ENCODE peak calls at places on chromosomes 2 and 18, in four cellular contexts. One of them, this sample, is unnamed.

GRCh38 chr2:132462242-132462641 is 45.6 kb downstream of the GPR39 start:
- DNase-seq in kidney: no peak
- DNase-seq in IMR-90: no peak
- DNase-seq in GM23248: no peak
- DNase-seq in this sample: no peak

GRCh38 chr2:205822578-205822977 is 140.3 kb downstream of the NRP2 start:
- DNase-seq in kidney: no peak
- DNase-seq in IMR-90: peak
- DNase-seq in GM23248: peak
- DNase-seq in this sample: no peak

GRCh38 chr2:175567435-175568061 is 386.0 kb upstream of the ATP5MC3 start:
- DNase-seq in kidney: no peak
- DNase-seq in IMR-90: no peak
- DNase-seq in GM23248: no peak
- DNase-seq in this sample: peak

GRCh38 chr18:56576826-56577573 is 61.4 kb downstream of the TXNL1 start:
- DNase-seq in kidney: no peak
- DNase-seq in IMR-90: peak
- DNase-seq in GM23248: no peak
- DNase-seq in this sample: peak

GRCh38 chr2:234291765-234292204 is 205.1 kb downstream of the ARL4C start:
- DNase-seq in kidney: peak
- DNase-seq in IMR-90: peak
- DNase-seq in GM23248: peak
- DNase-seq in this sample: no peak

GRCh38 chr2:113138428-113139322 is 11.3 kb downstream of the IL1RN start:
- DNase-seq in kidney: no peak
- DNase-seq in IMR-90: peak
- DNase-seq in GM23248: peak
- DNase-seq in this sample: peak

GRCh38 chr2:10124538-10125045 is 2.1 kb downstream of the RRM2 start:
- DNase-seq in kidney: no peak
- DNase-seq in IMR-90: peak
- DNase-seq in GM23248: peak
- DNase-seq in this sample: no peak

GRCh38 chr18:43869451-43870008 is 592.2 kb upstream of the SYT4 start:
- DNase-seq in kidney: no peak
- DNase-seq in IMR-90: peak
- DNase-seq in GM23248: peak
- DNase-seq in this sample: no peak

GRCh38 chr2:232913903-232914302 is 43.8 kb downstream of the SNORC start:
- DNase-seq in kidney: no peak
- DNase-seq in IMR-90: no peak
- DNase-seq in GM23248: no peak
- DNase-seq in this sample: no peak

GRCh38 chr2:162113771-162114168 is 38.3 kb downstream of the GCG start:
- DNase-seq in kidney: no peak
- DNase-seq in IMR-90: peak
- DNase-seq in GM23248: peak
- DNase-seq in this sample: no peak

GRCh38 chr18:60982958-60983357 is 350.3 kb upstream of the CDH20 start:
- DNase-seq in kidney: no peak
- DNase-seq in IMR-90: no peak
- DNase-seq in GM23248: no peak
- DNase-seq in this sample: no peak

GRCh38 chr2:219090436-219090835 is 29.7 kb upstream of the IHH start:
- DNase-seq in kidney: no peak
- DNase-seq in IMR-90: no peak
- DNase-seq in GM23248: no peak
- DNase-seq in this sample: peak

GRCh38 chr18:48766025-48766424 is 184.7 kb downstream of the SMAD7 start:
- DNase-seq in kidney: no peak
- DNase-seq in IMR-90: peak
- DNase-seq in GM23248: no peak
- DNase-seq in this sample: no peak

GRCh38 chr2:66434679-66435548 is at the start of gene MEIS1:
- DNase-seq in kidney: peak
- DNase-seq in IMR-90: peak
- DNase-seq in GM23248: peak
- DNase-seq in this sample: peak

GRCh38 chr2:223930002-223930976 is 14.8 kb downstream of the WDFY1 start:
- DNase-seq in kidney: peak
- DNase-seq in IMR-90: peak
- DNase-seq in GM23248: peak
- DNase-seq in this sample: peak

GRCh38 chr18:21474621-21475020 is 125.9 kb downstream of the ESCO1 start:
- DNase-seq in kidney: no peak
- DNase-seq in IMR-90: no peak
- DNase-seq in GM23248: no peak
- DNase-seq in this sample: no peak

GRCh38 chr2:42113427-42113826 is 55.7 kb upstream of the EML4 start:
- DNase-seq in kidney: no peak
- DNase-seq in IMR-90: no peak
- DNase-seq in GM23248: no peak
- DNase-seq in this sample: peak

GRCh38 chr18:44507729-44508325 is 172.9 kb upstream of the SETBP1 start:
- DNase-seq in kidney: peak
- DNase-seq in IMR-90: no peak
- DNase-seq in GM23248: no peak
- DNase-seq in this sample: peak

GRCh38 chr2:64606495-64607363 is 47.0 kb downstream of the SERTAD2 start:
- DNase-seq in kidney: peak
- DNase-seq in IMR-90: no peak
- DNase-seq in GM23248: peak
- DNase-seq in this sample: peak

GRCh38 chr2:10493636-10494281 is 45.6 kb upstream of the ODC1 start:
- DNase-seq in kidney: peak
- DNase-seq in IMR-90: peak
- DNase-seq in GM23248: peak
- DNase-seq in this sample: no peak

GRCh38 chr18:25016666-25017065 is 335.3 kb downstream of the ZNF521 start:
- DNase-seq in kidney: no peak
- DNase-seq in IMR-90: no peak
- DNase-seq in GM23248: no peak
- DNase-seq in this sample: peak

GRCh38 chr2:105431367-105432088 is 32.7 kb upstream of the FHL2 start:
- DNase-seq in kidney: peak
- DNase-seq in IMR-90: peak
- DNase-seq in GM23248: peak
- DNase-seq in this sample: no peak

GRCh38 chr2:211354481-211354880 is 798.1 kb downstream of the CPS1 start:
- DNase-seq in kidney: no peak
- DNase-seq in IMR-90: no peak
- DNase-seq in GM23248: no peak
- DNase-seq in this sample: no peak

GRCh38 chr18:49127606-49128190 is 176.9 kb upstream of the SMAD7 start:
- DNase-seq in kidney: no peak
- DNase-seq in IMR-90: no peak
- DNase-seq in GM23248: no peak
- DNase-seq in this sample: no peak

GRCh38 chr2:169260246-169260645 is 102.1 kb downstream of the LRP2 start:
- DNase-seq in kidney: no peak
- DNase-seq in IMR-90: no peak
- DNase-seq in GM23248: no peak
- DNase-seq in this sample: peak

GRCh38 chr2:172674034-172674967 is 61.3 kb upstream of the RAPGEF4 start:
- DNase-seq in kidney: peak
- DNase-seq in IMR-90: no peak
- DNase-seq in GM23248: peak
- DNase-seq in this sample: peak

GRCh38 chr2:230680463-230681195 is 32.0 kb upstream of the CAB39 start:
- DNase-seq in kidney: no peak
- DNase-seq in IMR-90: peak
- DNase-seq in GM23248: peak
- DNase-seq in this sample: peak

GRCh38 chr2:27890146-27891062 is at the start of the genes BABAM2 and RBKS:
- DNase-seq in kidney: peak
- DNase-seq in IMR-90: peak
- DNase-seq in GM23248: peak
- DNase-seq in this sample: peak

GRCh38 chr2:232490221-232491138 is 2.8 kb upstream of the ECEL1 start:
- DNase-seq in kidney: peak
- DNase-seq in IMR-90: no peak
- DNase-seq in GM23248: no peak
- DNase-seq in this sample: peak

GRCh38 chr2:10300997-10301945 is 1.4 kb upstream of the HPCAL1 start:
- DNase-seq in kidney: no peak
- DNase-seq in IMR-90: no peak
- DNase-seq in GM23248: no peak
- DNase-seq in this sample: no peak

GRCh38 chr2:155600296-155600695 is 732.2 kb downstream of the NR4A2 start:
- DNase-seq in kidney: peak
- DNase-seq in IMR-90: no peak
- DNase-seq in GM23248: no peak
- DNase-seq in this sample: no peak

GRCh38 chr2:241507430-241508239 is 749 bp downstream of the STK25 start:
- DNase-seq in kidney: peak
- DNase-seq in IMR-90: peak
- DNase-seq in GM23248: peak
- DNase-seq in this sample: peak

GRCh38 chr2:169664600-169664977 is 29.6 kb downstream of the CFAP210 start:
- DNase-seq in kidney: no peak
- DNase-seq in IMR-90: peak
- DNase-seq in GM23248: peak
- DNase-seq in this sample: no peak

GRCh38 chr2:139271879-139272278 is 491.7 kb upstream of the NXPH2 start:
- DNase-seq in kidney: no peak
- DNase-seq in IMR-90: no peak
- DNase-seq in GM23248: no peak
- DNase-seq in this sample: no peak

GRCh38 chr2:58046335-58046584 is 346 bp upstream of the VRK2 start:
- DNase-seq in kidney: no peak
- DNase-seq in IMR-90: no peak
- DNase-seq in GM23248: no peak
- DNase-seq in this sample: no peak

GRCh38 chr2:134498654-134499053 is 220.1 kb downstream of the TMEM163 start:
- DNase-seq in kidney: no peak
- DNase-seq in IMR-90: no peak
- DNase-seq in GM23248: no peak
- DNase-seq in this sample: no peak

GRCh38 chr2:157258520-157259326 is 1.2 kb downstream of the GALNT5 start:
- DNase-seq in kidney: no peak
- DNase-seq in IMR-90: no peak
- DNase-seq in GM23248: peak
- DNase-seq in this sample: peak

GRCh38 chr2:157254041-157254440 is 3.5 kb upstream of the GALNT5 start:
- DNase-seq in kidney: no peak
- DNase-seq in IMR-90: peak
- DNase-seq in GM23248: peak
- DNase-seq in this sample: no peak

GRCh38 chr2:157256621-157257020 is 884 bp upstream of the GALNT5 start:
- DNase-seq in kidney: no peak
- DNase-seq in IMR-90: peak
- DNase-seq in GM23248: peak
- DNase-seq in this sample: no peak

GRCh38 chr2:157260403-157261198 is 3.1 kb downstream of the GALNT5 start:
- DNase-seq in kidney: no peak
- DNase-seq in IMR-90: no peak
- DNase-seq in GM23248: no peak
- DNase-seq in this sample: no peak

DNA sequence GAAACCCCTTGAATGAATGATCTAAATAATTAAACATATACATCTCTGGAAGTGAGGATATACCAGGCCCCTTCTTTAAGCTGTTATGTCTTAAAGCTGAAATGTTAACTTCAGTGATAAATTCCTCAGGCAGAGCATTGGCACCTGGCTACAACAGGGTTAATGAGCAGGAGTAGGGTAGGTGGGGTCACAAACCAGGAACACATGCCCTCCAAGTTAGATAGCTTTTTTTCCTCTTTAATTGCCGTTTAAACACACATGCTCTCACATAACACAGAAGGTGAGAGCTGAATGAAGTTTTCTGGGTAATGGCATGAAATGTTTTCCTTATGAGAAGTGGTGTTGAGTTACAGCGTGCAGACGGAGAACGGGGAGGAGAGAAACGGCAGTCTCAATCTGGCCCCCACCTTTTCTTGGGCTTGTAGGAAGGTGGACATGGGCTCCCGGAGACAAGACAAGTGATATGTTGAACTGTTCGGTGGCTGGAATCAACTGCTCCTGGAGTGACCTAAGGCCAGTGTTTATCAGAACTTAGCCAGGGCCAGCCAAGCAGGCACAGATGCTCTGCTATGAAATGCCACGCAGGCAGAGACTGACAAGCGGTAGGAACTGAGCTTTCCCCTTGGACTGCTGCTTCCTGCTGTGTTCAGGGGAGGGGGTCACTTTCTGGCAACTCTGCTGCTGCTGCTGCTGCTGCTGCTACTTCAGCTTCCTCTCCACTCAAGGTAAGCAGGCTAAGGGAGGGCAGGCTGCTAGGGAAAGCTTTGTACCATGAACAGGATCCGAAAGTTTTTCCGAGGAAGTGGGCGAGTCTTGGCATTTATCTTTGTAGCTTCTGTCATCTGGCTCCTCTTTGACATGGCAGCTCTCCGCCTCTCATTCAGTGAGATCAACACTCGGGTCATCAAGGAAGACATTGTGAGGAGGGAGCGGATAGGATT is at the start of gene GALNT5:
- DNase-seq in kidney: no peak
- DNase-seq in IMR-90: peak
- DNase-seq in GM23248: peak
- DNase-seq in this sample: peak
- H3K9ac ChIP-seq in kidney: no peak
- H3K9ac ChIP-seq in IMR-90: peak
- H3K9ac ChIP-seq in GM23248: peak
- H3K9ac ChIP-seq in this sample: no peak

GRCh38 chr2:71332413-71332866 is 858 bp downstream of the ZNF638 start:
- DNase-seq in kidney: no peak
- DNase-seq in IMR-90: no peak
- DNase-seq in GM23248: no peak
- DNase-seq in this sample: no peak

GRCh38 chr2:71330585-71331330 is 824 bp upstream of the ZNF638 start:
- DNase-seq in kidney: no peak
- DNase-seq in IMR-90: no peak
- DNase-seq in GM23248: no peak
- DNase-seq in this sample: peak

GRCh38 chr2:71336384-71336783 is 4.8 kb downstream of the ZNF638 start:
- DNase-seq in kidney: no peak
- DNase-seq in IMR-90: no peak
- DNase-seq in GM23248: no peak
- DNase-seq in this sample: no peak

GRCh38 chr2:71331581-71332412 is at the start of gene ZNF638:
- DNase-seq in kidney: peak
- DNase-seq in IMR-90: peak
- DNase-seq in GM23248: peak
- DNase-seq in this sample: peak

GRCh38 chr2:71333619-71334018 is 2.0 kb downstream of the ZNF638 start:
- DNase-seq in kidney: no peak
- DNase-seq in IMR-90: no peak
- DNase-seq in GM23248: peak
- DNase-seq in this sample: no peak
- H3K4me3 ChIP-seq in kidney: peak
- H3K4me3 ChIP-seq in IMR-90: peak
- H3K4me3 ChIP-seq in GM23248: peak
- H3K4me3 ChIP-seq in this sample: peak

GRCh38 chr2:191217580-191217979 is 27.6 kb upstream of the MYO1B start:
- DNase-seq in kidney: no peak
- DNase-seq in IMR-90: peak
- DNase-seq in GM23248: peak
- DNase-seq in this sample: no peak
- H3K9ac ChIP-seq in kidney: no peak
- H3K9ac ChIP-seq in IMR-90: peak
- H3K9ac ChIP-seq in GM23248: no peak
- H3K9ac ChIP-seq in this sample: no peak

GRCh38 chr18:63949068-63949737 is at the start of gene HMSD:
- DNase-seq in kidney: peak
- DNase-seq in IMR-90: no peak
- DNase-seq in GM23248: peak
- DNase-seq in this sample: peak
- H3K4me3 ChIP-seq in kidney: no peak
- H3K4me3 ChIP-seq in IMR-90: no peak
- H3K4me3 ChIP-seq in GM23248: peak
- H3K4me3 ChIP-seq in this sample: peak